ENCODE peak calls at places on chromosomes 2 and 18, in seven cellular contexts. A is lower lobe of right lung, B is dorsolateral prefrontal cortex, J is foreskin keratinocyte, U is fibroblast of mammary gland, K is kidney, S is Peyer's patch. D is an unnamed sample.
A peak's percentile ranks its signal among the peaks of the same experiment; 100 is the strongest.

GRCh38 chr2:63843093-63843492 is 1.4 kb downstream of the UGP2 start:
- DNase-seq in A (no peak), B (no peak), J (no peak), U (no peak), K (no peak), S (no peak), D (no peak)

GRCh38 chr2:201344663-201345366 is 12.3 kb downstream of the FLACC1 start:
- DNase-seq in A (no peak), B (no peak), J (no peak), U (no peak), K (no peak), S (no peak), D (no peak)

GRCh38 chr2:230018153-230018552 is 50.6 kb downstream of the SLC16A14 start:
- DNase-seq in A (no peak), B (no peak), J (peak; percentile 76), U (peak; percentile 89), K (no peak), S (no peak), D (peak; percentile 80)

GRCh38 chr2:2827237-2827636 is 496.2 kb upstream of the MYT1L start:
- DNase-seq in A (no peak), B (no peak), J (no peak), U (no peak), K (no peak), S (peak; percentile 29), D (no peak)

GRCh38 chr18:8516391-8517250 is 92.6 kb upstream of the RAB12 start:
- DNase-seq in A (no peak), B (no peak), J (peak; percentile 99), U (no peak), K (no peak), S (no peak), D (peak; percentile 11)

GRCh38 chr2:83394134-83394965 is 1064.7 kb downstream of the SUCLG1 start:
- DNase-seq in A (no peak), B (no peak), J (no peak), U (no peak), K (no peak), S (no peak), D (no peak)

GRCh38 chr2:147082850-147083522 is 761.8 kb upstream of the ACVR2A start:
- DNase-seq in A (no peak), B (peak; percentile 42), J (peak; percentile 61), U (peak; percentile 83), K (no peak), S (peak; percentile 82), D (peak; percentile 87)

GRCh38 chr18:68713791-68714190 is 1.1 kb downstream of the TMX3 start:
- DNase-seq in A (no peak), B (no peak), J (no peak), U (peak; percentile 40), K (no peak), S (no peak), D (no peak)

GRCh38 chr2:34481542-34481941 is 882.4 kb upstream of the FAM98A start:
- DNase-seq in A (no peak), B (no peak), J (no peak), U (no peak), K (no peak), S (no peak), D (no peak)

GRCh38 chr18:2547477-2548087 is 23.7 kb downstream of the METTL4 start:
- DNase-seq in A (no peak), B (no peak), J (peak; percentile 29), U (peak; percentile 69), K (no peak), S (no peak), D (peak; percentile 85)

GRCh38 chr2:7180641-7181370 is 263.6 kb downstream of the RNF144A start:
- DNase-seq in A (no peak), B (no peak), J (peak; percentile 79), U (peak; percentile 27), K (no peak), S (no peak), D (peak; percentile 23)

GRCh38 chr2:26627350-26628105 is 13.6 kb downstream of the CIB4 start:
- DNase-seq in A (peak; percentile 20), B (no peak), J (no peak), U (no peak), K (no peak), S (no peak), D (no peak)

GRCh38 chr2:163291790-163292189 is 444.0 kb downstream of the FIGN start:
- DNase-seq in A (no peak), B (no peak), J (no peak), U (no peak), K (no peak), S (no peak), D (no peak)
- TF ChIP-seq CTCF in A (no peak), B (no peak), J (no peak), U (no peak), K (no peak), S (no peak), D (no peak)

GRCh38 chr18:76434452-76434851 is 60.6 kb downstream of the ZNF516 start:
- DNase-seq in A (no peak), B (no peak), J (no peak), U (no peak), K (no peak), S (no peak), D (no peak)

GRCh38 chr18:76437011-76437410 is 58.0 kb downstream of the ZNF516 start:
- DNase-seq in A (no peak), B (no peak), J (no peak), U (no peak), K (no peak), S (no peak), D (no peak)

GRCh38 chr18:76433788-76434187 is 61.3 kb downstream of the ZNF516 start:
- DNase-seq in A (no peak), B (no peak), J (no peak), U (no peak), K (peak; percentile 51), S (no peak), D (no peak)

GRCh38 chr18:76436342-76436741 is 58.7 kb downstream of the ZNF516 start:
- DNase-seq in A (no peak), B (no peak), J (no peak), U (no peak), K (no peak), S (no peak), D (no peak)

GRCh38 chr18:76435321-76435989 is 59.6 kb downstream of the ZNF516 start:
- DNase-seq in A (no peak), B (no peak), J (no peak), U (no peak), K (no peak), S (no peak), D (no peak)
- TF ChIP-seq CTCF in A (no peak), B (no peak), J (peak; percentile 14), U (peak; percentile 18), K (no peak), S (no peak), D (no peak)

DNA sequence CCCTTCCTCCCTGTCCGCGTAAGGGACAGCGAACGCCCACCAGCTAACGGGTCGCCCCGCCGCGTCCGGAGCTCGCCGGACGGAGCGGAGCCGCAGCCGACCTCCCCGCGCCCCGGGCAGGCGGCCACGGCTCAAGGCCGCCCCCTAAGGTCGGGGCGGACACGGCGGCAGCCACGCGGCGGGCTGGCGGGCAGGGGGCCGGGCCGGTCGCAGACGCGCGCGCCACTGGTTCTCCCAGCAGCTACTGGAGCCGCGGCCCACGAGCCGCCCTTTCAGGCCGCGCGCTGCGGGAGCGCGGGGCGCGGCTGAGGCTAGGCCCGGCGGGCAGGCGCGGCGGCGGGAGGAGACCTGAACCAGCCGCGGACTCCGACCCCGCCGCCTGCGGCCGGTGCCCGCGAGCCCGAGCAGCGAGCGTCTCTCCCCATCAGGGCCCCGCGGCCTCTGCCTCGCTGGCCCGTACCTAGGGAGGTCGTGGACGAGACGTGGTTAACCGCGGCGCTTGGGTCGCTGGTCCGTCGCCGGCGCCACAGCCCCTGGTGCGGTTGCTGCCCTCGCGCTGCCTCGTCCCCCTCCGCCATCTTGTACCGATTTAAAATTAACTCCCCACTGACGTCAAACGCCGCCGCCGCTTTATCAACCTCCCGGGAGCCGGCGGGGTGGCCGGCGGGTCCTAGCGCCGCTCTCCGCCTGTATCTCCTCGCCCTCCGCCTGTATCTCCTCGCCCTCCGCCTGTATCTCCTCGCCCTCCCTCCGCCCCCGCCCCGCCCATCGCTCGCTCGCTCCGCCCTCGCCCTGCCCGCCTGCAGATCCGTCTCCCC is at the start of gene ATL2:
- DNase-seq in A (peak; percentile 98), B (peak; percentile 94), J (peak; percentile 90), U (peak; percentile 89), K (peak; percentile 98), S (peak; percentile 99), D (peak; percentile 95)
- TF ChIP-seq CTCF in A (peak; percentile 36), B (peak; percentile 13), J (peak; percentile 62), U (no peak), K (peak; percentile 40), S (peak; percentile 30), D (no peak)

GRCh38 chr2:219490186-219490585 is 8.5 kb upstream of the GMPPA start:
- DNase-seq in A (no peak), B (no peak), J (no peak), U (no peak), K (no peak), S (no peak), D (no peak)
- TF ChIP-seq CTCF in A (no peak), B (no peak), J (no peak), U (peak; percentile 13), K (no peak), S (no peak), D (peak; percentile 2)

DNA sequence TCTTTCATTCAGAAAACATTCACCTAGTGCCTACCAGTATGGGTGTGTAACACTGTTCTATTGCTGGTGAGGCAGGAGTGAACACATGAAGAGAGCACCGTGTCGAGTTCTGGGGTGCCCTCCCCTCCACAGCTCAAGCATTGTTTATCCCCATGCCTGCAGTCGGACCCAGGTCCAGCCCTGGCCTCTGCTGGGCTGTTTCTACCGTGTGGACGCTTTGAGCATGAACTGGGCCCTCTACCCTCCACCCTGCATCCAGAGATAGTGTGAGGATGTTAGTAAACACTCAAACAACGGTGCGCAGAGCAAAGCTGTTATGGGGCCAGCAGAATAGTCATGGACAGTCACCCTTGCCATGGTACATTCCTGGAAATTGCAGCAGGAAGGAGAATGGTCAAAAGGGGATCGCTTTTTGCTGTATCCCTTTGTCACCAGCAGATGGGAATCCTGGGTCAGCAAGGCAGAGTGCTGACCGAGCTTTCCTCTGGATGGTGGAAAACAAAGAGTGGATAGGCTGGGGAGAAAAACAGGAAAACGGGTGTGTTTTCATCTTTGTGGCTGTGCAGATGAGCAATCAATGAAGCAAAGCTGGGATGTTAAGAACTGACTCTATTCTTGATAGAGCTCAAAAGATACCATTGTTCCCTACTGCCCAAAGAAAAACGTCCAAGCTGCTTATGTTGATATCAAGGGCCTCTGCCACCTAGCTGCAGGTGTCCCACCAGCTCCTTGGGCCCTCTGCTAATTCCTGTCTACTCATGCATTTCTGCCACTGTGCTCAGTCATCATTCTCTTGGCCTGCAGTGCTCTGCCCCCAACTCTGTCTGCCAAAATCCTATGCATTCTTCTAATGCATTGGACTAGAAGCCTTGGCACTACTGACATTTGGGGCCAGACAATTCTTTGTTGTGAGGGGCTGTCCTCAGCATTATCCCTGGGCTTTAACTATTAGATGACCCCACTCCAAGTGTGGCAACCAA is 38.7 kb downstream of the REEP1 start:
- DNase-seq in A (no peak), B (peak; percentile 16), J (no peak), U (peak; percentile 26), K (no peak), S (no peak), D (peak; percentile 24)
- TF ChIP-seq CTCF in A (no peak), B (peak; percentile 42), J (peak; percentile 25), U (peak; percentile 29), K (peak; percentile 37), S (no peak), D (peak; percentile 29)

GRCh38 chr2:29013046-29013780 is 32.1 kb downstream of the TOGARAM2 start:
- DNase-seq in A (no peak), B (no peak), J (no peak), U (no peak), K (no peak), S (no peak), D (no peak)
- TF ChIP-seq CTCF in A (no peak), B (no peak), J (peak; percentile 57), U (no peak), K (no peak), S (no peak), D (no peak)